ENCODE peak calls at places on chromosomes 6 and 20, in five cellular contexts. E, S, T, J and F are unnamed samples.

GRCh38 chr6:136103763-136104311 is 146.3 kb downstream of the MTFR2 start:
- DNase-seq in E (peak; percentile 89), S (no peak), J (no peak), T (no peak), F (no peak)

GRCh38 chr6:87905101-87905517 is 142.5 kb upstream of the SPACA1 start:
- DNase-seq in E (no peak), S (no peak), J (no peak), T (no peak), F (no peak)

GRCh38 chr6:16731503-16732018 is 29.7 kb downstream of the ATXN1 start:
- DNase-seq in E (peak; percentile 25), T (no peak), S (peak; percentile 30), J (no peak), F (no peak)

GRCh38 chr20:51382986-51383821 is 159.3 kb downstream of the NFATC2 start:
- DNase-seq in J (no peak), E (no peak), T (peak; percentile 27), S (peak; percentile 95), F (peak; percentile 34)

GRCh38 chr6:137233561-137234504 is 14.6 kb upstream of the IFNGR1 start:
- DNase-seq in S (peak; percentile 71), E (peak; percentile 88), J (no peak), T (no peak), F (no peak)

GRCh38 chr6:121223930-121224329 is 110.3 kb downstream of the TBC1D32 start:
- DNase-seq in J (no peak), E (no peak), S (no peak), T (no peak), F (no peak)

GRCh38 chr6:12313311-12313991 is 23.3 kb downstream of the EDN1 start:
- DNase-seq in S (no peak), J (no peak), T (no peak), E (no peak), F (no peak)

GRCh38 chr6:53741417-53741816 is 53.4 kb upstream of the LRRC1 start:
- DNase-seq in E (no peak), J (no peak), S (no peak), T (no peak), F (no peak)

GRCh38 chr20:47727170-47727880 is 58.0 kb downstream of the SULF2 start:
- DNase-seq in J (peak; percentile 44), T (no peak), S (no peak), E (no peak), F (peak; percentile 84)

GRCh38 chr6:44495036-44495901 is 107.8 kb downstream of the CDC5L start:
- DNase-seq in E (no peak), J (no peak), S (peak; percentile 45), T (no peak), F (no peak)

GRCh38 chr6:2127484-2127911 is 117.9 kb downstream of the GMDS start:
- DNase-seq in T (peak; percentile 65), S (no peak), E (no peak), J (no peak), F (no peak)

GRCh38 chr6:31576897-31577341 is 1.6 kb downstream of the TNF start:
- DNase-seq in E (no peak), S (no peak), T (no peak), J (no peak), F (no peak)

GRCh38 chr6:37565267-37566208 is 65.8 kb upstream of the CCDC167 start:
- DNase-seq in E (no peak), J (no peak), T (no peak), S (no peak), F (no peak)

GRCh38 chr6:136069119-136069518 is 181.0 kb downstream of the MTFR2 start:
- DNase-seq in E (peak; percentile 69), J (no peak), T (no peak), S (no peak), F (no peak)

GRCh38 chr6:169317441-169318202 is 64.0 kb upstream of the THBS2 start:
- DNase-seq in J (no peak), E (no peak), S (no peak), T (no peak), F (no peak)

GRCh38 chr20:36887779-36888133 is 11.8 kb downstream of the TLDC2 start:
- DNase-seq in T (no peak), E (no peak), J (no peak), S (no peak), F (peak; percentile 16)

GRCh38 chr6:56573142-56573541 is 69.5 kb downstream of the DST start:
- DNase-seq in T (no peak), S (no peak), J (no peak), E (no peak), F (no peak)

GRCh38 chr6:163255265-163255664 is 159.3 kb upstream of the QKI start:
- DNase-seq in S (no peak), J (no peak), E (no peak), T (no peak), F (no peak)

GRCh38 chr20:18066421-18067333 is 9.0 kb upstream of the OVOL2 start:
- DNase-seq in S (peak; percentile 58), T (no peak), E (no peak), J (no peak), F (no peak)

GRCh38 chr6:5084787-5085637 is at the start of gene PPP1R3G:
- DNase-seq in S (peak; percentile 53), E (peak; percentile 80), T (peak; percentile 77), J (no peak), F (peak; percentile 79)

GRCh38 chr20:38150595-38151170 is 14.4 kb downstream of the TGM2 start:
- DNase-seq in S (no peak), J (no peak), T (no peak), E (no peak), F (no peak)

GRCh38 chr20:38152175-38153010 is 12.7 kb downstream of the TGM2 start:
- DNase-seq in J (peak; percentile 38), T (peak; percentile 85), S (peak; percentile 71), E (peak; percentile 61), F (peak; percentile 98)

GRCh38 chr20:38149880-38150594 is 15.0 kb downstream of the TGM2 start:
- DNase-seq in E (no peak), S (no peak), T (no peak), J (no peak), F (no peak)

GRCh38 chr20:38153011-38153329 is 12.1 kb downstream of the TGM2 start:
- DNase-seq in S (peak; percentile 97), T (no peak), E (no peak), J (no peak), F (no peak)

DNA sequence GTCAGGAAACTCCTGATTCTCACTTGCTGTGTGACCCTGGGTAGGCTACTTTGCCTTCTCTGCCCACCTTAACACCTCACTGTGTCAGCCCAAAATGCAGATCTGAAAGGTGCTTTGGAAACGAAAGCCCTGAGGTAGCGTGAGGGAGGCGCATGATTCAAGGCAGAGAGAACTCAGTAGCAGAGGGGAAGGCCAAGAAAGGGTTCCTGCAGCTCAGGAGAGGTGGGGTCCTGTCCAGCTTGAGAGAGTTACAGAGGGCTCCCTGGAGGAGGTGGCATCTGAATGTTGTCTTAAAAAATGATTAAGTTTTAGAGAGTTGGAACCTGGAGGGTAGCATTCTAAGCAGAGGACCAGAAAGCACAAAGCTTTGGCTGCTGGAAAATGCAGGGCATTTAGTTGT is 13.6 kb downstream of the TGM2 start:
- DNase-seq in S (no peak), E (no peak), J (no peak), T (no peak), F (no peak)
- H3K4me1 ChIP-seq in S (peaks cover 35% of the 10 kb centered on the region), E (peaks cover 25% of the 10 kb centered on the region), J (peaks cover 38% of the 10 kb centered on the region), T (peaks cover 13% of the 10 kb centered on the region), F (no peaks in the 10 kb centered on the region)

DNA sequence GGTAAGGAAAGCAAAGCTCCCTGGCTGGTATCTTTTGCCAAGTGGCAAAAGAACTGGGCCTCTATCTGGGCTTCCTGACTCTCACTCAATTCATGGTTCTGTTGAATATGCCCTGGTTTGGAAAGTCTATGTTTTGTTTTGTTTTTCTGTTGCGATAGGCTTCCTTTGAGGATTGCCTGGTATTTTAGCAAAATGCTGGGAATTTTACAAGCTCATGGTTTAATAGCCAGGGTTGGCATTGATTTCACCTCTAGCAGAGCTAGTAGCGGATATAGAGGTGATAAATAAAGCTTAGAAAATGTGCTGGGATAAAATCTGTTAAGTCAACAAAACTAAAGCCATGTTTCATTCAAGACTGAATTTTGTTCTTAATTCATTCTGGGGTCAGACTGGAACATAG is 109.9 kb downstream of the RNF144B start:
- DNase-seq in J (no peak), E (no peak), S (no peak), T (no peak), F (no peak)
- H3K4me1 ChIP-seq in J (peaks cover 32% of the 10 kb centered on the region), E (peaks cover 7% of the 10 kb centered on the region), S (peaks cover 20% of the 10 kb centered on the region), T (peaks cover 8% of the 10 kb centered on the region), F (no peaks in the 10 kb centered on the region)

GRCh38 chr6:51495806-51496380 is 591.5 kb downstream of the PKHD1 start:
- DNase-seq in S (no peak), J (no peak), T (no peak), E (no peak), F (no peak)
- H3K4me1 ChIP-seq in S (no peaks in the 10 kb centered on the region), J (peaks cover 27% of the 10 kb centered on the region), T (peaks cover 17% of the 10 kb centered on the region), E (no peaks in the 10 kb centered on the region), F (no peaks in the 10 kb centered on the region)

DNA sequence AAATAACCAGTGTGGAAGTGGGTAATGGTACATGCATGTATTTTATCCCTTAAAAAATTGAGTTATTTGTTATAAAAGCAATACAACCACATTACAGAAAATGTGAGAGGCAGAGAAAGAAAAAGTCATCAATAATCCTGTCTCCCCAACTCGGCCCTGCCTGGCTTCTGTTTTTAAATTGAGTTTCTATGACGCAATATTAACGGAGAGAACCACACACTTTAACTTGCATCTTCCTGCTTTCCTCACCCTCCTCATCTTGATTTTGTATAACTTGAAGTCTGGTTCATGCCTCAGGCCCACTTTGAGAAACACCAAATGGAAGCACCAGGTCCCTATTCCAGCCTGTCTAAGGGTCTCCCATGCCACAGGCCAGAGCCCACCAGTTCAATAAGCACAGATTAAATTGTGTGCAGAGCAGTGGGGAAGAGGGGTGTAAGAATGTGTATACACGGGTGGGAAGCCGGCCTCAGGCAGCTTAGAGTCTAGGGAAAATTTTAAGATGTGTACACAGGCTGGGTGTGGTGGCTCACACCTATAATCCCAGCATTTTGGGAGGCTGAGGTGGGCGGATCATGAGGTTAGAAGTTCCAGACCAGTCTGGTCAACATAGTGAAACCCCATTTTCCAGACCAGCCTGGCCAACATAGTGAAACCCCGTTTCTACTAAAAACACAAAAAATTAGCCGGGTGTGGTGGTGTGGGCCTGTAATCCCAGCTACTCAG is 15.9 kb downstream of the KCNK5 start:
- DNase-seq in E (no peak), S (no peak), T (no peak), J (no peak), F (peak; percentile 34)
- H3K4me1 ChIP-seq in E (peaks cover 10% of the 10 kb centered on the region), S (peaks cover 25% of the 10 kb centered on the region), T (peaks cover 16% of the 10 kb centered on the region), J (peaks cover 67% of the 10 kb centered on the region), F (no peaks in the 10 kb centered on the region)

DNA sequence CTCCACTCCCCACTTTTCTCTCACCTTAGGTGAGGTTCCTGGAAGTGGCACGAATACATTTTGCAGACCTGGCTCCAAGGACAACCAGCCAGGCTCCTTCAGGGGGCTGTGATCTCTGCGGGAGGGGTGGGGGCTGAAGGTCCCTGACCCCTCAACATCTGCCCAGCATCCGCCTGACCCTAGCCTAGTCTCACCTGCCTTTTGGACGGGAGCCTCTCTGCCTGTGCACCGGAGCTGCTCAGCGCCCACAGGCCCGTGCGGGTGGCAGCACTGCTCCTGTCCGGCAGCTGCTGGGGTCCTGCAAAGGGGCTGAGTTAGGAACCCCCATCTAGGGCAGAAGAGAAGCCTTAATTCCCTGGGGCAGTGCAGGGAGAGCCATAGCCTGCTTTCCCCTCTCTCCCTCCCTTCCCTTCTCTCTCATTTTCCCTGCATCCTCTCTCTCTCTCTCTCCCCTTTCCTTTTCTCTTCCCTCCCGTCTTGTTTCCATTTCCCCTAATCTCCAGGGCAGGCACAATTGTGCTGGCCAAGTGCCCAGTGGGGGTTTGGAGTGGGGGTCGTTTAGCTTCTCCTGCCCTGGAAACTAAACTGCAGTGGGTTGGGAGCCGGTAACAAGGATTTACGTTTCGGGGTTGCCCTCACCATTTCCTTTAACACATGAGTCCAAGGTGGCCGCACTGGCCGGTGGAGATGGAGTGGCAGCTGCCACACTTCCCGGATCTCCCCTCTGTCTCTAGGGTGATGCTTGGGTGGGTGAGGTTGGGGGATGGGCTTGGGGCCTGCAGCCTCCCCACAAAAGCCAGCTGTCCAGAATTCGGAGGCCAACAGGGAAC is 54.1 kb downstream of the CTCFL start:
- DNase-seq in J (no peak), T (peak; percentile 38), E (no peak), S (no peak), F (no peak)
- H3K4me1 ChIP-seq in J (peaks cover 7% of the 10 kb centered on the region), T (peaks cover 5% of the 10 kb centered on the region), E (peaks cover 39% of the 10 kb centered on the region), S (no peaks in the 10 kb centered on the region), F (no peaks in the 10 kb centered on the region)